ENCODE peak calls at places on chromosomes 5 and 9, in six cellular contexts. L is SK-N-SH; Y is CD8-positive, alpha-beta T cell; U is AG09309; G is endodermal cell; P is stomach. O is an unnamed sample.

GRCh38 chr5:181173420-181174342 is 26.3 kb downstream of the OR2V2 start:
- DNase-seq in L (peak; percentile 59), Y (peak; percentile 16), G (peak; percentile 95), U (no peak), P (no peak), O (no peak)

GRCh38 chr5:30099634-30100033 is 1093.9 kb upstream of the CDH6 start:
- DNase-seq in G (no peak), U (no peak), Y (no peak), P (no peak), L (no peak), O (no peak)

GRCh38 chr9:91541744-91542143 is 118.1 kb upstream of the NFIL3 start:
- DNase-seq in L (no peak), G (no peak), U (no peak), Y (no peak), P (no peak), O (no peak)

GRCh38 chr9:124741681-124742080 is 29.4 kb downstream of the NR6A1 start:
- DNase-seq in L (peak; percentile 42), P (no peak), G (no peak), U (no peak), Y (no peak), O (no peak)

GRCh38 chr9:83714316-83714715 is 6.6 kb upstream of the UBQLN1 start:
- DNase-seq in L (no peak), P (no peak), Y (no peak), G (no peak), U (no peak), O (no peak)

GRCh38 chr5:4630031-4630430 is 510.1 kb upstream of the ADAMTS16 start:
- DNase-seq in P (no peak), U (no peak), G (no peak), Y (no peak), L (no peak), O (no peak)

GRCh38 chr5:147407094-147407681 is 102.7 kb downstream of the DPYSL3 start:
- DNase-seq in Y (no peak), G (no peak), L (no peak), U (peak; percentile 43), P (no peak), O (peak; percentile 70)

GRCh38 chr9:98121096-98121495 is 2.1 kb upstream of the TRIM14 start:
- DNase-seq in G (no peak), Y (no peak), P (no peak), L (no peak), U (no peak), O (no peak)

GRCh38 chr5:3595102-3595961 is at the start of gene IRX1:
- DNase-seq in L (peak; percentile 36), G (peak; percentile 88), P (no peak), Y (no peak), U (no peak), O (no peak)

GRCh38 chr5:126471875-126472537 is 48.8 kb downstream of the GRAMD2B start:
- DNase-seq in Y (no peak), L (no peak), P (no peak), G (no peak), U (peak; percentile 55), O (peak; percentile 45)

GRCh38 chr9:16191691-16192402 is 639.0 kb downstream of the CCDC171 start:
- DNase-seq in P (peak; percentile 79), G (peak; percentile 95), Y (no peak), L (peak; percentile 77), U (peak; percentile 71), O (no peak)

GRCh38 chr5:64952961-64953360 is 184.2 kb downstream of the CWC27 start:
- DNase-seq in L (no peak), Y (no peak), G (no peak), U (no peak), P (no peak), O (no peak)

GRCh38 chr5:152817311-152817710 is 412.2 kb upstream of the NMUR2 start:
- DNase-seq in L (no peak), U (no peak), Y (no peak), P (no peak), G (no peak), O (no peak)

GRCh38 chr9:91073049-91073810 is 271.6 kb downstream of the SYK start:
- DNase-seq in P (no peak), U (no peak), Y (no peak), L (no peak), G (no peak), O (no peak)

DNA sequence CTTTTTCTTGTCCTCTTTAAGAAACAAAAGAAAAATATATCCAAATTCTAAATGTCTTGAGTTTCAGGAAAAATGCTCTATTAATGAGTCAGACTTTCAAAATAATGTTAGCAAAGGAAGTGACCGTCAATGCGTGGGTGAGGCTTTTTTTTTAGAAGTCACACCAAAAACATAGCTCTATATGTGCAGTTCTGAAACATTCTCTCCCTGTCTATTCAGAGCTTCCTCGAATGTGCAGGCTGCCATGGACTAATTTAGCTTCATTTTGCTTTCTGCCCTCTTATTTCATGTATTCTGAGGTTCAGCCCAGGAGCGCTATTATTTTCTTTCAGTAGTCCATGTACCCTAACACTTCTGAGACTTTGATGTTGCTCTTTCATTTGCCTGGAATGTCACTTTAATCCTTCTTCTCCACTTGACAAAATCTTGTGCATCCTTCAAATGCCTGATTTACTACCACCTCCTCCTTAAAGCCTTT is 72.5 kb upstream of the RASA1 start:
- DNase-seq in U (peak; percentile 35), Y (no peak), L (no peak), P (no peak), G (no peak), O (peak; percentile 33)
- TF ChIP-seq CTCF in U (no peak), Y (no peak), L (no peak), P (no peak), G (no peak), O (no peak)

GRCh38 chr9:134930404-134930803 is 12.7 kb upstream of the FCN1 start:
- DNase-seq in L (no peak), Y (no peak), U (no peak), P (no peak), G (no peak), O (no peak)
- H3K4me3 ChIP-seq in L (no peak overlapping the region), Y (no peak overlapping the region), U (no peak overlapping the region), P (no peak overlapping the region), G (no peak overlapping the region), O (no peak overlapping the region)

DNA sequence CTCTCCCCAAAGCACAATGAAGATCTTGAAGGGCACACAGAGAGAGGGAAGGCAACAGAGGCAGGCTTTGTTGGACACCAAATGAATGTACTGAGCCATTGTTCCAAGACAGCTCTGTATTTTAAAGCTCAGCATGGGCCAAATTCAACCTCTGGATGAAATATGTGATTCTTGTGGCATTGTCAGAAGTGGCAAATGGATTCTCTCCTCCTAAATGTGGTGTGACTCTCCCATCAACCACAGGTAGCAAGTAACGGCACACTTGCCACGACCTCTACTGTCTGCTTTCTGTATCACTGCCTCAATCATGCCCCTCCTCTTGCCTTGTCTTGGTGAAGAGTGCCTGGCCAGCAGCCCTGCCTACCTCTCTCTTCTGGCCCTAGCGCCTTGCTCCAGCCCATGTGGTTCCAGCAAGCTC is 6.1 kb upstream of the MOB3B start:
- DNase-seq in U (no peak), Y (no peak), G (peak; percentile 87), L (no peak), P (no peak), O (no peak)
- TF ChIP-seq CTCF in U (no peak), Y (no peak), G (peak; percentile 79), L (no peak), P (no peak), O (no peak)

GRCh38 chr5:59188415-59189225 is 605.7 kb downstream of the RAB3C start:
- DNase-seq in P (peak; percentile 77), U (no peak), L (peak; percentile 52), G (peak; percentile 81), Y (peak; percentile 8), O (no peak)
- H3K4me3 ChIP-seq in P (peak overlapping the region; percentile 26), U (no peak overlapping the region), L (no peak overlapping the region), G (no peak overlapping the region), Y (no peak overlapping the region), O (no peak overlapping the region)

GRCh38 chr9:7479300-7479699 is 320.3 kb downstream of the DMAC1 start:
- DNase-seq in P (no peak), U (no peak), Y (no peak), L (no peak), G (no peak), O (no peak)
- TF ChIP-seq CTCF in P (no peak), U (peak; percentile 16), Y (no peak), L (peak; percentile 32), G (peak; percentile 69), O (no peak)

GRCh38 chr5:45110399-45110798 is 301.7 kb downstream of the MRPS30 start:
- DNase-seq in G (no peak), L (no peak), U (no peak), P (no peak), Y (no peak), O (no peak)

GRCh38 chr5:45109062-45109461 is 300.3 kb downstream of the MRPS30 start:
- DNase-seq in Y (no peak), U (no peak), L (no peak), G (peak; percentile 54), P (no peak), O (no peak)

GRCh38 chr5:45105491-45105994 is 296.8 kb downstream of the MRPS30 start:
- DNase-seq in G (no peak), U (no peak), L (no peak), P (no peak), Y (no peak), O (no peak)

GRCh38 chr5:45113726-45114125 is 305.0 kb downstream of the MRPS30 start:
- DNase-seq in U (no peak), G (no peak), Y (no peak), L (no peak), P (no peak), O (no peak)

DNA sequence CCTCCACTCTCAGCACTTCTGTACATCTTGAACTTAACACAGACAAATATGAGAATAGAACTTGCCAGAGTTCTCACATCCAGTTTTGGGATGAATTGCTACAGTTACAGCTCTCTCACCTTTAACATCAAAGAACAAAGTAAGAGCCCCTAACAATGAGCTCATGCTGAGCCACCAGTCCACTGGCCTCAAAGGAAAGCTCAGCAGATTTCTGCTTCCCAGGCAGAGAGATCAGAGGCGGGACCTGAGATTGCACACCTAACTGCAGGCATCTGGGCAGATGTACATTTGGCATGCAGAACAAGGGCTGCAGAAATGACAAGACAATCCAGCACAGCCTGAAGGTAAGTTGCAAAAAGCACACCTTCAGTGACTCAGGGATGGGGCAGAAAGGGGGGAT is 300.9 kb downstream of the MRPS30 start:
- DNase-seq in Y (no peak), U (no peak), L (no peak), P (no peak), G (peak; percentile 60), O (no peak)
- H3K4me3 ChIP-seq in Y (no peak overlapping the region), U (no peak overlapping the region), L (no peak overlapping the region), P (no peak overlapping the region), G (peak overlapping the region; percentile 16), O (no peak overlapping the region)

O was measured in AG04449.